ENCODE peak calls at places on chromosomes 1 and 21, in eight cellular contexts. P is breast epithelium, Q is activated T-cell treated with anti-CD3 and anti-CD28 coated beads for 4 hours, Y is NCI-H510A, M is hepatocyte, K is adrenal gland, F is T follicular helper cell, V is neural crest cell. C is an unnamed sample.

GRCh38 chr1:85656948-85657347 is 51.3 kb downstream of the ZNHIT6 start:
- DNase-seq in M (no peak), F (no peak), Q (no peak), K (no peak), P (no peak), V (no peak), Y (no peak), C (no peak)

GRCh38 chr1:30462826-30463425 is 260.5 kb downstream of the MATN1 start:
- DNase-seq in P (peak), F (no peak), Q (no peak), V (no peak), K (no peak), M (no peak), Y (no peak), C (no peak)

GRCh38 chr1:236242568-236242967 is 39.2 kb downstream of the ERO1B start:
- DNase-seq in P (no peak), V (no peak), F (no peak), M (no peak), Q (no peak), Y (no peak), K (no peak), C (no peak)

GRCh38 chr1:29648026-29648425 is 411.7 kb downstream of the PTPRU start:
- DNase-seq in V (no peak), F (no peak), M (no peak), Y (no peak), P (no peak), K (no peak), Q (no peak), C (no peak)

GRCh38 chr1:26391450-26391849 is 18.9 kb upstream of the ZNF683 start:
- DNase-seq in K (no peak), Q (no peak), Y (no peak), P (no peak), V (peak), F (peak), M (no peak), C (no peak)

GRCh38 chr1:24949331-24949881 is 19.3 kb upstream of the RUNX3 start:
- DNase-seq in Q (no peak), P (no peak), F (no peak), M (no peak), V (no peak), Y (no peak), K (no peak), C (no peak)

GRCh38 chr1:228368801-228369607 is 37.6 kb downstream of the TRIM11 start:
- DNase-seq in Q (no peak), M (no peak), K (peak), P (peak), Y (no peak), V (no peak), F (no peak), C (peak)

GRCh38 chr1:25566730-25567341 is 23.4 kb downstream of the LDLRAP1 start:
- DNase-seq in M (peak), K (no peak), Q (no peak), V (peak), P (peak), Y (no peak), F (no peak), C (peak)

GRCh38 chr21:18245493-18245967 is 897 bp downstream of the CHODL start:
- DNase-seq in P (no peak), Y (no peak), V (peak), F (no peak), M (peak), Q (no peak), K (no peak), C (peak)

GRCh38 chr1:10829067-10829818 is 32.8 kb upstream of the CASZ1 start:
- DNase-seq in M (no peak), Y (no peak), V (no peak), F (no peak), P (no peak), K (no peak), Q (no peak), C (no peak)

GRCh38 chr1:222081859-222082258 is 340.0 kb upstream of the DUSP10 start:
- DNase-seq in V (no peak), Y (no peak), M (no peak), Q (no peak), F (no peak), K (no peak), P (no peak), C (no peak)

GRCh38 chr1:2544093-2544874 is 11.9 kb upstream of the TNFRSF14 start:
- DNase-seq in V (peak), P (no peak), K (no peak), F (no peak), M (no peak), Y (no peak), Q (no peak), C (no peak)

GRCh38 chr1:60376196-60376595 is 302.6 kb upstream of the C1orf87 start:
- DNase-seq in M (no peak), K (no peak), P (no peak), Y (no peak), V (no peak), F (no peak), Q (no peak), C (no peak)

GRCh38 chr1:113930499-113931161 is 1.5 kb downstream of the HIPK1 start:
- DNase-seq in K (no peak), Q (peak), F (peak), Y (no peak), V (no peak), P (no peak), M (peak), C (no peak)

GRCh38 chr1:1115136-1115829 is 606 bp downstream of the C1orf159 start:
- DNase-seq in V (no peak), Y (no peak), Q (no peak), K (no peak), F (no peak), M (peak), P (peak), C (no peak)

GRCh38 chr1:204348197-204348596 is 11.5 kb downstream of the PLEKHA6 start:
- DNase-seq in M (peak), Q (no peak), P (no peak), F (no peak), V (no peak), Y (no peak), K (no peak), C (no peak)

GRCh38 chr1:64550505-64550904 is 80.6 kb downstream of the CACHD1 start:
- DNase-seq in M (no peak), Y (no peak), F (no peak), V (no peak), P (no peak), Q (no peak), K (no peak), C (no peak)

GRCh38 chr21:45993210-45994085 is 11.9 kb downstream of the COL6A1 start:
- DNase-seq in M (no peak), Y (no peak), Q (no peak), P (peak), K (peak), F (no peak), V (no peak), C (peak)

GRCh38 chr1:185686996-185687778 is 47.0 kb upstream of the HMCN1 start:
- DNase-seq in Q (no peak), V (no peak), P (no peak), Y (no peak), K (no peak), M (no peak), F (no peak), C (no peak)

GRCh38 chr1:153513023-153513422 is 22.8 kb downstream of the S100A6 start:
- DNase-seq in V (no peak), Q (no peak), K (no peak), F (no peak), M (no peak), Y (no peak), P (no peak), C (no peak)

GRCh38 chr1:33334081-33334552 is 13.2 kb upstream of the A3GALT2 start:
- DNase-seq in M (no peak), F (no peak), Y (no peak), V (no peak), Q (no peak), K (peak), P (no peak), C (peak)

GRCh38 chr1:167453156-167453555 is 65.2 kb downstream of the CD247 start:
- DNase-seq in K (no peak), M (peak), Y (no peak), F (no peak), V (no peak), P (no peak), Q (no peak), C (no peak)

GRCh38 chr1:183593356-183593755 is 3.1 kb upstream of the NCF2 start:
- DNase-seq in M (no peak), Q (no peak), K (peak), Y (no peak), P (no peak), V (no peak), F (no peak), C (no peak)

GRCh38 chr1:10419351-10419750 is 10.9 kb upstream of the CENPS start:
- DNase-seq in V (no peak), M (no peak), Y (no peak), P (no peak), F (no peak), K (no peak), Q (no peak), C (no peak)

GRCh38 chr21:25838809-25839208 is 104.0 kb downstream of the GABPA start:
- DNase-seq in Y (no peak), K (no peak), P (no peak), V (no peak), Q (no peak), M (no peak), F (no peak), C (no peak)

GRCh38 chr1:24696033-24696755 is 49.1 kb upstream of the CLIC4 start:
- DNase-seq in P (no peak), F (no peak), M (no peak), Q (no peak), V (no peak), Y (no peak), K (no peak), C (no peak)

GRCh38 chr1:221739018-221739676 is 2.7 kb downstream of the DUSP10 start:
- DNase-seq in P (no peak), M (no peak), Q (no peak), Y (no peak), K (no peak), V (no peak), F (no peak), C (no peak)

GRCh38 chr21:45612096-45613019 is 31.2 kb upstream of the PCBP3 start:
- DNase-seq in P (peak), V (no peak), Q (no peak), K (no peak), F (no peak), M (no peak), Y (no peak), C (no peak)

GRCh38 chr1:55814967-55815366 is 599.8 kb upstream of the USP24 start:
- DNase-seq in V (no peak), Y (no peak), P (no peak), F (no peak), Q (no peak), K (no peak), M (no peak), C (no peak)

GRCh38 chr1:170424346-170424745 is 107.6 kb upstream of the GORAB start:
- DNase-seq in K (no peak), V (no peak), P (no peak), F (no peak), Y (no peak), Q (no peak), M (no peak), C (no peak)

GRCh38 chr21:26207021-26207420 is 36.5 kb upstream of the APP start:
- DNase-seq in F (no peak), Y (no peak), Q (no peak), P (no peak), V (no peak), M (no peak), K (no peak), C (no peak)

GRCh38 chr1:15029036-15029435 is 124.5 kb upstream of the TMEM51 start:
- DNase-seq in F (no peak), Y (no peak), V (no peak), P (no peak), Q (no peak), K (no peak), M (no peak), C (peak)

GRCh38 chr1:17123196-17124045 is 4.2 kb upstream of the PADI2 start:
- DNase-seq in Q (no peak), F (no peak), M (no peak), P (no peak), Y (no peak), V (no peak), K (no peak), C (no peak)

GRCh38 chr1:232899839-232900238 is 50.6 kb upstream of the NTPCR start:
- DNase-seq in P (no peak), K (no peak), Y (no peak), M (no peak), V (no peak), Q (no peak), F (no peak), C (no peak)

GRCh38 chr1:18816808-18817207 is 42.7 kb downstream of the TAS1R2 start:
- DNase-seq in P (no peak), M (no peak), Y (no peak), Q (no peak), K (no peak), F (no peak), V (no peak), C (no peak)

GRCh38 chr1:115826642-115827041 is 14.3 kb downstream of the NHLH2 start:
- DNase-seq in Y (no peak), F (no peak), Q (no peak), K (no peak), V (no peak), P (no peak), M (no peak), C (no peak)

C was measured in right cardiac atrium.